ENCODE peak calls at places on chromosomes 3 and 15, in four cellular contexts. One of them, this sample, is unnamed.

GRCh38 chr15:41971893-41972340 is 440 bp downstream of the EHD4 start:
- DNase-seq in stimulated activated CD4-positive, alpha-beta T cell treated with anti-CD3 and anti-CD28 coated beads, Interleukin-4, amount 100 ng/mL, for 48 hours: no peak
- DNase-seq in heart left ventricle: no peak
- DNase-seq in skeletal muscle cell: no peak
- DNase-seq in this sample: no peak

GRCh38 chr15:101684877-101685276 is 32.7 kb upstream of the TM2D3 start:
- DNase-seq in stimulated activated CD4-positive, alpha-beta T cell treated with anti-CD3 and anti-CD28 coated beads, Interleukin-4, amount 100 ng/mL, for 48 hours: no peak
- DNase-seq in heart left ventricle: no peak
- DNase-seq in skeletal muscle cell: no peak
- DNase-seq in this sample: no peak

GRCh38 chr3:129013491-129013891 is 12.4 kb downstream of the EFCC1 start:
- DNase-seq in stimulated activated CD4-positive, alpha-beta T cell treated with anti-CD3 and anti-CD28 coated beads, Interleukin-4, amount 100 ng/mL, for 48 hours: no peak
- DNase-seq in heart left ventricle: no peak
- DNase-seq in skeletal muscle cell: no peak
- DNase-seq in this sample: no peak

GRCh38 chr15:99976811-99977271 is 243.6 kb upstream of the LYSMD4 start:
- DNase-seq in stimulated activated CD4-positive, alpha-beta T cell treated with anti-CD3 and anti-CD28 coated beads, Interleukin-4, amount 100 ng/mL, for 48 hours: no peak
- DNase-seq in heart left ventricle: no peak
- DNase-seq in skeletal muscle cell: peak; percentile 41
- DNase-seq in this sample: no peak

GRCh38 chr15:51051776-51052175 is 42.9 kb downstream of the TNFAIP8L3 start:
- DNase-seq in stimulated activated CD4-positive, alpha-beta T cell treated with anti-CD3 and anti-CD28 coated beads, Interleukin-4, amount 100 ng/mL, for 48 hours: no peak
- DNase-seq in heart left ventricle: peak; percentile 71
- DNase-seq in skeletal muscle cell: no peak
- DNase-seq in this sample: no peak

GRCh38 chr3:150749218-150749617 is 13.8 kb downstream of the SIAH2 start:
- DNase-seq in stimulated activated CD4-positive, alpha-beta T cell treated with anti-CD3 and anti-CD28 coated beads, Interleukin-4, amount 100 ng/mL, for 48 hours: no peak
- DNase-seq in heart left ventricle: no peak
- DNase-seq in skeletal muscle cell: no peak
- DNase-seq in this sample: no peak

GRCh38 chr3:17935217-17935616 is 192.8 kb upstream of the TBC1D5 start:
- DNase-seq in stimulated activated CD4-positive, alpha-beta T cell treated with anti-CD3 and anti-CD28 coated beads, Interleukin-4, amount 100 ng/mL, for 48 hours: no peak
- DNase-seq in heart left ventricle: no peak
- DNase-seq in skeletal muscle cell: no peak
- DNase-seq in this sample: no peak

GRCh38 chr3:150149651-150150051 is 179.0 kb upstream of the PFN2 start:
- DNase-seq in stimulated activated CD4-positive, alpha-beta T cell treated with anti-CD3 and anti-CD28 coated beads, Interleukin-4, amount 100 ng/mL, for 48 hours: no peak
- DNase-seq in heart left ventricle: no peak
- DNase-seq in skeletal muscle cell: peak; percentile 94
- DNase-seq in this sample: peak; percentile 72

GRCh38 chr3:117355566-117355965 is 646.0 kb downstream of the TUSC7 start:
- DNase-seq in stimulated activated CD4-positive, alpha-beta T cell treated with anti-CD3 and anti-CD28 coated beads, Interleukin-4, amount 100 ng/mL, for 48 hours: no peak
- DNase-seq in heart left ventricle: no peak
- DNase-seq in skeletal muscle cell: no peak
- DNase-seq in this sample: no peak

GRCh38 chr3:29239377-29239776 is 41.5 kb upstream of the RBMS3 start:
- DNase-seq in stimulated activated CD4-positive, alpha-beta T cell treated with anti-CD3 and anti-CD28 coated beads, Interleukin-4, amount 100 ng/mL, for 48 hours: no peak
- DNase-seq in heart left ventricle: no peak
- DNase-seq in skeletal muscle cell: no peak
- DNase-seq in this sample: no peak

GRCh38 chr3:7978104-7978457 is 523.5 kb upstream of the LMCD1 start:
- DNase-seq in stimulated activated CD4-positive, alpha-beta T cell treated with anti-CD3 and anti-CD28 coated beads, Interleukin-4, amount 100 ng/mL, for 48 hours: no peak
- DNase-seq in heart left ventricle: no peak
- DNase-seq in skeletal muscle cell: no peak
- DNase-seq in this sample: no peak

This sample was measured in HS-5.